ENCODE peak calls at places on chromosomes 12 and 14, in five cellular contexts. E is iPS-NIHi11; L is right lobe of liver; C is NCI-H2081; N is stimulated activated CD8-positive, alpha-beta memory T cell treated with anti-CD3 and anti-CD28 coated beads, Interleukin-15, amount 100 ng/mL, for 48 hours. D is an unnamed sample.

GRCh38 chr12:84397846-84398245 is 514.8 kb downstream of the SLC6A15 start:
- DNase-seq in E (no peak), N (no peak), C (no peak), L (no peak), D (no peak)

GRCh38 chr12:45216983-45217485 is 1.1 kb downstream of the ANO6 start:
- DNase-seq in N (no peak), E (no peak), L (no peak), C (no peak), D (no peak)

GRCh38 chr14:38089123-38089522 is 118.6 kb upstream of the SSTR1 start:
- DNase-seq in E (no peak), L (no peak), N (no peak), C (no peak), D (no peak)

GRCh38 chr14:90398315-90398811 is 1.5 kb downstream of the CALM1 start:
- DNase-seq in L (peak; percentile 50), C (peak; percentile 34), E (peak; percentile 41), N (peak; percentile 35), D (no peak)

GRCh38 chr14:24165785-24166184 is 4.7 kb downstream of the IRF9 start:
- DNase-seq in N (no peak), C (no peak), E (no peak), L (no peak), D (no peak)

GRCh38 chr14:102071283-102071998 is 15.4 kb downstream of the HSP90AA1 start:
- DNase-seq in C (no peak), E (no peak), N (no peak), L (no peak), D (no peak)

GRCh38 chr12:45731376-45731775 is 1.9 kb downstream of the ARID2 start:
- DNase-seq in N (no peak), E (no peak), C (no peak), L (no peak), D (no peak)

GRCh38 chr14:99647407-99647806 is 2.5 kb downstream of the HHIPL1 start:
- DNase-seq in C (no peak), N (no peak), L (no peak), E (no peak), D (no peak)

GRCh38 chr12:18677189-18677588 is 60.6 kb downstream of the PLCZ1 start:
- DNase-seq in C (no peak), E (no peak), N (no peak), L (no peak), D (no peak)

GRCh38 chr12:45688188-45688587 is 41.3 kb upstream of the ARID2 start:
- DNase-seq in C (no peak), L (no peak), N (no peak), E (no peak), D (no peak)

GRCh38 chr12:76927170-76927784 is 48.5 kb upstream of the CSRP2 start:
- DNase-seq in N (peak; percentile 1), C (peak; percentile 45), E (peak; percentile 70), L (peak; percentile 46), D (peak; percentile 87)

GRCh38 chr12:82124711-82125110 is 233.5 kb downstream of the CCDC59 start:
- DNase-seq in E (no peak), N (no peak), L (no peak), C (no peak), D (no peak)

GRCh38 chr12:103840399-103840880 is 594 bp downstream of the NT5DC3 start:
- DNase-seq in C (no peak), L (peak; percentile 29), N (peak; percentile 2), E (no peak), D (peak; percentile 57)

GRCh38 chr14:104872469-104873341 is 7.6 kb downstream of the CEP170B start:
- DNase-seq in L (peak; percentile 84), C (no peak), N (no peak), E (peak; percentile 63), D (no peak)

GRCh38 chr12:49907352-49907751 is 3.7 kb upstream of the FAIM2 start:
- DNase-seq in L (no peak), E (no peak), C (no peak), N (no peak), D (no peak)

GRCh38 chr12:64400041-64400440 is 4.2 kb upstream of the XPOT start:
- DNase-seq in L (no peak), E (peak; percentile 38), N (no peak), C (no peak), D (no peak)

GRCh38 chr12:83573676-83574075 is 887.0 kb downstream of the TMTC2 start:
- DNase-seq in N (no peak), E (no peak), L (no peak), C (no peak), D (peak; percentile 76)

D was measured in islet precursor cell.